ENCODE peak calls at places on chromosomes 2 and 18, in seven cellular contexts. U is HTR-8/SVneo; I is stimulated activated CD8-positive, alpha-beta memory T cell treated with anti-CD3 and anti-CD28 coated beads, Interleukin-4, amount 100 ng/mL, for 4 hours; O is NCI-H1105 treated with DMSO at 0.1 percent for 48 hours; C is RPMI8226; Z is Karpas-422; S is NCI-H1092 treated with DMSO at 0.1 percent for 48 hours. P is an unnamed sample.

GRCh38 chr2:4110273-4110672 is 406.9 kb downstream of the DCDC2C start:
- DNase-seq in U (no peak), I (no peak), O (no peak), C (no peak), Z (no peak), S (no peak), P (no peak)

GRCh38 chr2:203225423-203226039 is 13.3 kb upstream of the CYP20A1 start:
- DNase-seq in U (no peak), I (no peak), O (peak), C (peak), Z (peak), S (no peak), P (peak)

GRCh38 chr18:56645415-56646016 is 5.6 kb upstream of the WDR7 start:
- DNase-seq in U (no peak), I (no peak), O (peak), C (peak), Z (peak), S (peak), P (no peak)

GRCh38 chr2:239296020-239296932 is 104.5 kb downstream of the HDAC4 start:
- DNase-seq in U (no peak), I (no peak), O (no peak), C (no peak), Z (no peak), S (no peak), P (no peak)

GRCh38 chr2:7574385-7574784 is 657.2 kb downstream of the RNF144A start:
- DNase-seq in U (no peak), I (no peak), O (no peak), C (no peak), Z (no peak), S (no peak), P (no peak)

GRCh38 chr2:134690629-134691215 is 28.1 kb downstream of the TMEM163 start:
- DNase-seq in U (no peak), I (no peak), O (no peak), C (no peak), Z (peak), S (no peak), P (no peak)

GRCh38 chr18:9055185-9055584 is 47.3 kb upstream of the NDUFV2 start:
- DNase-seq in U (peak), I (no peak), O (no peak), C (peak), Z (no peak), S (no peak), P (peak)

GRCh38 chr2:8103085-8103708 is 578.7 kb upstream of the ID2 start:
- DNase-seq in U (no peak), I (no peak), O (peak), C (no peak), Z (no peak), S (no peak), P (no peak)

GRCh38 chr2:1259746-1260145 is 153.5 kb upstream of the TPO start:
- DNase-seq in U (no peak), I (no peak), O (no peak), C (no peak), Z (no peak), S (no peak), P (no peak)

GRCh38 chr2:4445821-4446220 is 742.4 kb downstream of the DCDC2C start:
- DNase-seq in U (no peak), I (no peak), O (no peak), C (no peak), Z (no peak), S (no peak), P (no peak)

GRCh38 chr2:127324635-127325034 is 30.7 kb upstream of the ERCC3 start:
- DNase-seq in U (peak), I (no peak), O (no peak), C (peak), Z (peak), S (peak), P (peak)